ENCODE peak calls at places on chromosomes 7 and 10, in six cellular contexts. T, P, Y, U, W and N are unnamed samples.

GRCh38 chr7:18667466-18667865 is 171.9 kb downstream of the HDAC9 start:
- DNase-seq in P (no peak), W (peak; percentile 80), U (peak; percentile 55), T (no peak), Y (no peak), N (no peak)

GRCh38 chr7:106462914-106463482 is 178.2 kb upstream of the NAMPT start:
- DNase-seq in U (no peak), T (no peak), W (no peak), P (no peak), Y (no peak), N (no peak)

GRCh38 chr10:131578472-131578970 is 267.0 kb upstream of the TCERG1L start:
- DNase-seq in W (no peak), Y (no peak), U (no peak), P (no peak), T (peak; percentile 6), N (no peak)

GRCh38 chr7:70568674-70569334 is 563.1 kb upstream of the GALNT17 start:
- DNase-seq in P (peak; percentile 31), W (no peak), T (no peak), Y (no peak), U (no peak), N (no peak)

GRCh38 chr7:24936121-24936824 is 43.7 kb downstream of the OSBPL3 start:
- DNase-seq in U (no peak), T (no peak), P (no peak), W (peak; percentile 62), Y (no peak), N (no peak)

GRCh38 chr7:71618281-71618680 is 486.3 kb downstream of the GALNT17 start:
- DNase-seq in U (no peak), Y (no peak), P (no peak), T (no peak), W (no peak), N (no peak)

GRCh38 chr10:92997620-92998019 is 63.0 kb upstream of the CYP26C1 start:
- DNase-seq in Y (no peak), W (no peak), U (no peak), P (no peak), T (no peak), N (no peak)

GRCh38 chr7:16740623-16740953 is 13.0 kb upstream of the TSPAN13 start:
- DNase-seq in Y (no peak), P (no peak), U (no peak), T (no peak), W (no peak), N (no peak)

GRCh38 chr10:26579256-26580063 is 118.0 kb upstream of the PDSS1 start:
- DNase-seq in T (no peak), Y (no peak), W (no peak), P (no peak), U (no peak), N (peak; percentile 72)

GRCh38 chr7:100257017-100257416 is 37.3 kb downstream of the PVRIG start:
- DNase-seq in T (no peak), U (no peak), Y (no peak), P (no peak), W (no peak), N (no peak)

GRCh38 chr10:79505771-79506351 is 6.5 kb upstream of the EIF5AL1 start:
- DNase-seq in P (no peak), Y (no peak), U (no peak), T (no peak), W (no peak), N (no peak)

GRCh38 chr10:16583382-16583781 is 61.7 kb upstream of the C1QL3 start:
- DNase-seq in Y (no peak), U (no peak), W (no peak), T (no peak), P (no peak), N (no peak)

GRCh38 chr7:2575046-2575732 is 16.4 kb downstream of the IQCE start:
- DNase-seq in U (no peak), Y (no peak), W (no peak), T (no peak), P (no peak), N (no peak)

GRCh38 chr7:150388306-150388705 is 9.2 kb downstream of the ZNF775 start:
- DNase-seq in Y (no peak), U (no peak), W (no peak), T (no peak), P (no peak), N (peak; percentile 57)

GRCh38 chr7:74176555-74176954 is 2.4 kb downstream of the EIF4H start:
- DNase-seq in P (no peak), Y (no peak), W (no peak), U (peak; percentile 73), T (no peak), N (no peak)

GRCh38 chr10:30422981-30423654 is 10.9 kb upstream of the MAP3K8 start:
- DNase-seq in P (peak; percentile 52), Y (peak; percentile 59), T (no peak), W (peak; percentile 86), U (peak; percentile 78), N (peak; percentile 81)

GRCh38 chr10:92575961-92576360 is 2.1 kb upstream of the IDE start:
- DNase-seq in Y (no peak), W (peak; percentile 53), P (no peak), U (peak; percentile 70), T (no peak), N (no peak)

GRCh38 chr10:59362991-59363390 is 642 bp upstream of the FAM13C start:
- DNase-seq in P (peak; percentile 60), U (peak; percentile 42), W (peak; percentile 33), Y (peak; percentile 59), T (no peak), N (peak; percentile 81)

GRCh38 chr10:131979821-131980270 is 1.9 kb downstream of the BNIP3 start:
- DNase-seq in Y (no peak), T (no peak), U (no peak), W (peak; percentile 40), P (no peak), N (peak; percentile 81)

GRCh38 chr10:88477343-88478085 is 105.6 kb downstream of the RNLS start:
- DNase-seq in T (no peak), W (no peak), Y (no peak), U (peak; percentile 59), P (no peak), N (no peak)

GRCh38 chr10:114615600-114616007 is 42.5 kb downstream of the ABLIM1 start:
- DNase-seq in T (no peak), P (no peak), Y (no peak), U (peak; percentile 67), W (no peak), N (no peak)

GRCh38 chr10:124035928-124036558 is 57.4 kb downstream of the CHST15 start:
- DNase-seq in W (no peak), T (peak; percentile 11), Y (no peak), P (peak; percentile 78), U (no peak), N (peak; percentile 89)

GRCh38 chr7:18166002-18166401 is 138.4 kb upstream of the PRPS1L1 start:
- DNase-seq in Y (no peak), W (no peak), P (no peak), U (no peak), T (no peak), N (no peak)

GRCh38 chr7:150428671-150429451 is 21.6 kb upstream of the GIMAP8 start:
- DNase-seq in U (peak; percentile 82), P (peak; percentile 72), W (peak; percentile 92), Y (no peak), T (no peak), N (no peak)

GRCh38 chr7:26201261-26202018 is at the start of gene CBX3:
- DNase-seq in P (peak; percentile 91), Y (peak; percentile 87), T (peak; percentile 91), W (peak; percentile 70), U (peak; percentile 80), N (peak; percentile 98)

GRCh38 chr7:134714791-134715190 is 64.6 kb upstream of the CALD1 start:
- DNase-seq in T (no peak), W (no peak), Y (no peak), U (no peak), P (no peak), N (no peak)

GRCh38 chr7:131161103-131161502 is 166.6 kb upstream of the MKLN1 start:
- DNase-seq in W (peak; percentile 76), Y (no peak), P (no peak), U (no peak), T (no peak), N (no peak)

GRCh38 chr10:111516144-111516543 is 439.3 kb downstream of the ADRA2A start:
- DNase-seq in W (no peak), Y (no peak), P (no peak), T (no peak), U (no peak), N (no peak)

GRCh38 chr10:6473430-6473829 is 106.6 kb downstream of the PRKCQ start:
- DNase-seq in Y (no peak), U (peak; percentile 12), P (peak; percentile 9), W (no peak), T (peak; percentile 58), N (no peak)

GRCh38 chr7:101378808-101379207 is 16.1 kb downstream of the COL26A1 start:
- DNase-seq in W (no peak), P (no peak), Y (no peak), T (no peak), U (no peak), N (no peak)

GRCh38 chr7:69564454-69565417 is 33.5 kb upstream of the AUTS2 start:
- DNase-seq in Y (peak; percentile 12), T (no peak), W (no peak), P (no peak), U (no peak), N (no peak)

GRCh38 chr10:28532223-28532508 is 752 bp upstream of the WAC start:
- DNase-seq in W (no peak), P (no peak), Y (peak; percentile 27), T (no peak), U (no peak), N (no peak)

GRCh38 chr10:85642421-85643170 is 724.0 kb downstream of the GRID1 start:
- DNase-seq in U (peak; percentile 80), P (peak; percentile 37), Y (peak; percentile 73), T (no peak), W (no peak), N (no peak)

DNA sequence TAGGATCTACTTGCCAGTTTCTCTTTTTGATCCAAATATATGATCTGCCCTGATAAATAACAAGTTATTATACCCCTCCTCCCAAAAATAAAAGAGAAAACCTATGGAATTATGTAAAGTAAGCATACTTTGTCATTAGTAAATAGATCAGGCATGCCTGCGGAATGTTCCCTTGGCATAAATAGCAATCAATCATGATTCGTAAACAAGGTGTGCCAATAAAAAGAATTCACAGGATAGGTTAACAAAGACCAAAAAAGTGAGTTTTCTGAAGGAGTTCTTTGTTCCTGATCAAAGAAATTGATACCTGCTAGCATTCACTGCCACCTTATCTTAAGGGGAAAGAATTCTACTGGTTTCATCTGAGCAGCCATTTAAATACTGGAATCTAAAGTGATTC is 11.9 kb downstream of the ITGB1 start:
- DNase-seq in P (no peak), Y (no peak), W (no peak), T (no peak), U (no peak), N (no peak)
- H3K27ac ChIP-seq in P (peak overlapping the region; percentile 8), Y (no peak overlapping the region), W (no peak overlapping the region), T (no peak overlapping the region), U (no peak overlapping the region), N (no peak overlapping the region)

GRCh38 chr10:103186128-103186527 is 6.9 kb downstream of the NT5C2 start:
- DNase-seq in T (no peak), U (no peak), W (no peak), Y (no peak), P (no peak), N (no peak)
- H3K4me1 ChIP-seq in T (peaks cover 33% of the 10 kb centered on the region), U (peaks cover 24% of the 10 kb centered on the region), W (peaks cover 13% of the 10 kb centered on the region), Y (peaks cover 13% of the 10 kb centered on the region), P (peaks cover 22% of the 10 kb centered on the region), N (peaks cover 13% of the 10 kb centered on the region)

GRCh38 chr10:130108934-130109604 is 1.6 kb downstream of the C10orf143 start:
- DNase-seq in P (no peak), W (no peak), T (no peak), Y (no peak), U (no peak), N (no peak)
- H3K27ac ChIP-seq in P (peak overlapping the region; percentile 94), W (no peak overlapping the region), T (no peak overlapping the region), Y (peak overlapping the region; percentile 94), U (peak overlapping the region; percentile 94), N (no peak overlapping the region)

GRCh38 chr7:92762853-92763252 is 73.5 kb downstream of the CDK6 start:
- DNase-seq in T (no peak), Y (no peak), U (no peak), W (no peak), P (no peak), N (no peak)
- H3K4me1 ChIP-seq in T (no peaks in the 10 kb centered on the region), Y (no peaks in the 10 kb centered on the region), U (peaks cover 60% of the 10 kb centered on the region), W (peaks cover 20% of the 10 kb centered on the region), P (no peaks in the 10 kb centered on the region), N (peaks cover 8% of the 10 kb centered on the region)